ENCODE peak calls at places on chromosomes 6 and 20, in four cellular contexts. K, C, S and A are unnamed samples.

GRCh38 chr6:91476000-91476399 is 889.1 kb upstream of the MAP3K7 start:
- DNase-seq in K (peak), C (no peak), S (no peak), A (no peak)

GRCh38 chr6:10518461-10519216 is 2.5 kb upstream of the GCNT2 start:
- DNase-seq in K (peak), C (no peak), S (no peak), A (no peak)

GRCh38 chr20:33273117-33273851 is 9.7 kb upstream of the BPIFB1 start:
- DNase-seq in K (peak), C (no peak), S (no peak), A (no peak)

GRCh38 chr6:154995241-154996162 is at the start of gene TIAM2:
- DNase-seq in K (peak), C (no peak), S (peak), A (peak)

GRCh38 chr20:44501448-44501847 is 20.4 kb downstream of the SERINC3 start:
- DNase-seq in K (peak), C (no peak), S (no peak), A (no peak)

GRCh38 chr20:8858181-8858794 is 210.6 kb upstream of the PLCB4 start:
- DNase-seq in K (no peak), C (no peak), S (no peak), A (no peak)

GRCh38 chr20:8155229-8155628 is 23.2 kb downstream of the PLCB1 start:
- DNase-seq in K (peak), C (no peak), S (no peak), A (no peak)

GRCh38 chr6:68778356-68779020 is 143.4 kb downstream of the ADGRB3 start:
- DNase-seq in K (peak), C (no peak), S (no peak), A (no peak)

GRCh38 chr6:54681987-54682386 is 164.6 kb upstream of the FAM83B start:
- DNase-seq in K (peak), C (no peak), S (no peak), A (no peak)

GRCh38 chr6:10720229-10720959 is 2.5 kb upstream of the TMEM14C start:
- DNase-seq in K (peak), C (peak), S (peak), A (no peak)

GRCh38 chr6:12528581-12529363 is 187.8 kb upstream of the PHACTR1 start:
- DNase-seq in K (no peak), C (no peak), S (no peak), A (no peak)

GRCh38 chr20:44689809-44690208 is 25.4 kb upstream of the CCN5 start:
- DNase-seq in K (no peak), C (no peak), S (no peak), A (no peak)

GRCh38 chr6:33604941-33605854 is 15.9 kb upstream of the ITPR3 start:
- DNase-seq in K (no peak), C (no peak), S (no peak), A (no peak)

GRCh38 chr6:154297711-154298110 is 58.9 kb downstream of the IPCEF1 start:
- DNase-seq in K (peak), C (no peak), S (no peak), A (no peak)

GRCh38 chr20:49700411-49701185 is 13.1 kb downstream of the B4GALT5 start:
- DNase-seq in K (peak), C (no peak), S (no peak), A (no peak)

GRCh38 chr6:64777941-64778785 is 928.9 kb downstream of the EYS start:
- DNase-seq in K (peak), C (no peak), S (no peak), A (no peak)

GRCh38 chr6:87333033-87333432 is 4.0 kb upstream of the GJB7 start:
- DNase-seq in K (no peak), C (no peak), S (no peak), A (no peak)

GRCh38 chr6:55636406-55637102 is 57.6 kb upstream of the HMGCLL1 start:
- DNase-seq in K (peak), C (no peak), S (no peak), A (no peak)

GRCh38 chr6:87929843-87930288 is 117.8 kb upstream of the SPACA1 start:
- DNase-seq in K (peak), C (peak), S (peak), A (peak)

GRCh38 chr6:110528051-110528929 is 51.9 kb upstream of the SLC22A16 start:
- DNase-seq in K (peak), C (peak), S (no peak), A (peak)

GRCh38 chr20:59472059-59472458 is 132.3 kb upstream of the PHACTR3 start:
- DNase-seq in K (no peak), C (no peak), S (no peak), A (no peak)

GRCh38 chr20:8089668-8090067 is 42.4 kb upstream of the PLCB1 start:
- DNase-seq in K (peak), C (no peak), S (no peak), A (no peak)

GRCh38 chr6:48826884-48827701 is 636.0 kb downstream of the MMUT start:
- DNase-seq in K (peak), C (no peak), S (no peak), A (no peak)

GRCh38 chr6:90216081-90216977 is 80.3 kb downstream of the BACH2 start:
- DNase-seq in K (peak), C (peak), S (peak), A (no peak)

GRCh38 chr20:44475372-44475693 is 341 bp upstream of the TTPAL start:
- DNase-seq in K (no peak), C (no peak), S (no peak), A (no peak)

GRCh38 chr6:120569689-120570088 is 764.6 kb downstream of the TBC1D32 start:
- DNase-seq in K (no peak), C (no peak), S (no peak), A (no peak)

GRCh38 chr6:3388786-3389185 is 68.1 kb downstream of the SLC22A23 start:
- DNase-seq in K (no peak), C (no peak), S (peak), A (no peak)

GRCh38 chr6:3727593-3728108 is 23.9 kb downstream of the PXDC1 start:
- DNase-seq in K (no peak), C (no peak), S (no peak), A (no peak)

GRCh38 chr6:107275330-107275865 is 160.1 kb upstream of the BEND3 start:
- DNase-seq in K (no peak), C (no peak), S (no peak), A (no peak)

GRCh38 chr20:54167909-54168872 is 5.6 kb downstream of the CYP24A1 start:
- DNase-seq in K (peak), C (no peak), S (no peak), A (no peak)

GRCh38 chr6:92369309-92369708 is 1050.0 kb downstream of the EPHA7 start:
- DNase-seq in K (no peak), C (no peak), S (no peak), A (no peak)

GRCh38 chr20:11912013-11912663 is 5.6 kb upstream of the BTBD3 start:
- DNase-seq in K (no peak), C (no peak), S (no peak), A (no peak)
- TF ChIP-seq CTCF in K (peak), C (no peak), S (no peak), A (peak)

DNA sequence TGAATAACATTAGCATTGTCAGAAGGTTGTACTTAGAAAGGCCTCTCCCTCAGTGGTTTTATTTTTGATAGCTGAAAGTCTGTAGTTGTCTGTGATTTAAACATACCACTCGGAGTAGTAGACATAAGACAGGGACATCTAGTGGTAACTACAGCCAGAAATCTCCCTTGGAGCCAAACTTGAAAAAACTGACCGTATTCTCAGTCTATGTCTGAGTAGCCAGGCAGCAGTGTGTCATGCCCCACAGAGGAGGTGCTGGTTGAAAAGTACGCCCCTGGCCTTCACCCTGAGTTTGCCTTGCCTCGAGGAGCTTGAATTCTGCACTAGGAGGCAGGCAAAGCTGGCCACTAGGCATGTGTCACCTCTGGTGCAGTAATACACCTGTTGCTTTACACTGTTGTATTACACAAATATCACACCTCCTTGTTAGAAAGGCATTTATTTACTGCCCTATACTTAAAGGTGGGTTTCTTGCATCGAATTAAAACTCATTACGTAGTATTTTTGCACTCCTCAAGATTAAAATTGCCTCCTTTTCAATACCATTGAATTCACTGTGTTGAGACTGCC is 20.8 kb downstream of the ZBTB2 start:
- DNase-seq in K (peak), C (no peak), S (no peak), A (no peak)
- TF ChIP-seq CTCF in K (peak), C (no peak), S (no peak), A (no peak)

DNA sequence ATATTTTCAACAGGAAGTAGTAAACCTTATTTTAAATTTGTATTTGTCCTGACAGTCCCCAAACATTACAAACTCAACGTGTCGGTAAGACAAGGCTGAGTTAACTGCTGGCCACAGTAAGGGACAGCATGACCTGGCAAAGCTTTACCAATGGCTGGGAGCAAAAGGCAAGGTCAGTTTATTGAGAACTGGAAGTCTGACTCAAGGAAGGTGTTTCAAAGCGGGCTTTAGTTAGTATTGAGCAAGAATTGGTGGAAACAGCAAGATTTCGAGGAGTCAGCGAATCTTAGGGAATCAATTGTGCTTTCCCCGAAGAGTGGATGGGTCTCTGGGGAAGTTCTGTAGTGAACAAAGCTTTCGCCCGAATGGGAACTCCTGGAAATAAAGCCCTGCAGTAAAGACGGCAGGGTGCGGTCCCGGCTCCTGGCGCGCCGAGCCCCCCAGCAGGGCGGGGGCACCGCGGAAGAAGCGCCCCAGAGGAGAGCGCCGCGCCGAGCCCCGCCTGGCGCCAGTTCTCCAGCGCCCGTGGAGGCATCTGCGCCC is 803 bp upstream of the GZF1 start:
- DNase-seq in K (no peak), C (no peak), S (no peak), A (no peak)
- TF ChIP-seq CTCF in K (no peak), C (peak), S (no peak), A (no peak)

GRCh38 chr6:157981395-157982296 is at the start of gene SYNJ2:
- DNase-seq in K (peak), C (peak), S (peak), A (peak)
- TF ChIP-seq CTCF in K (peak), C (peak), S (no peak), A (peak)

GRCh38 chr6:27608916-27609883 is 136.3 kb upstream of the ZNF184 start:
- DNase-seq in K (peak), C (no peak), S (no peak), A (no peak)
- TF ChIP-seq CTCF in K (peak), C (peak), S (no peak), A (peak)

DNA sequence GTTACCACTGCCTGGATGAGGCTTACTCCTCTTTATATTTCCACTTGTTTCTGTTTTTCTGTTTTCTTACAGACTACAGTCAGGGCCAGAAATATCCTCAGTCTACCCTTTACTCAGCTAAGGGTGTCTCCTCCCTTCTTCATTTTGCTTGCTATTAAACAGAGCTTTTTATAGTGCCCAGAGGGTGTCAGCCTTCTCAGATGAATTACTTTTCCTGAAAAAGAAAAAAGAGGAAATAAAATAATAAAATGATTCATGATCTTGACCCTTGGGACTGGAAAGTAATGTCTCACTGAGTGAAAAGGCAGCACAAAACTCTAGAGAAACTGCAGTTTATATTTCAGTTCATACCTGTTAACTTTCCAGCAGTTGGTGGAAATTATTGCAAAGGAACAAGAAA is 170.7 kb downstream of the IBTK start:
- DNase-seq in K (no peak), C (no peak), S (no peak), A (no peak)
- TF ChIP-seq CTCF in K (no peak), C (no peak), S (no peak), A (no peak)